ENCODE peak calls at places on chromosomes 2 and 18, in eight cellular contexts. Y, J, X, F, I, E, L and W are unnamed samples.

GRCh38 chr2:120896904-120897303 is 161.2 kb downstream of the GLI2 start:
- DNase-seq in F (no peak), J (no peak), L (no peak), E (no peak), Y (no peak), X (no peak), I (no peak), W (peak; percentile 45)

GRCh38 chr2:222440670-222441422 is 16.5 kb downstream of the SGPP2 start:
- DNase-seq in E (peak; percentile 93), I (no peak), J (peak; percentile 80), X (no peak), Y (no peak), F (no peak), L (no peak), W (no peak)

GRCh38 chr18:48838921-48839818 is 111.6 kb downstream of the SMAD7 start:
- DNase-seq in E (peak; percentile 62), Y (no peak), X (no peak), L (no peak), I (no peak), J (peak; percentile 47), F (peak; percentile 65), W (peak; percentile 79)

GRCh38 chr2:28691774-28692281 is 59.8 kb upstream of the PPP1CB start:
- DNase-seq in L (no peak), Y (no peak), J (peak; percentile 67), X (no peak), F (no peak), E (peak; percentile 78), I (no peak), W (peak; percentile 65)

GRCh38 chr2:8004250-8004681 is 677.6 kb upstream of the ID2 start:
- DNase-seq in Y (no peak), J (peak; percentile 37), E (peak; percentile 94), X (no peak), F (peak; percentile 9), I (no peak), L (no peak), W (no peak)

GRCh38 chr18:35713545-35713944 is 132.0 kb downstream of the GALNT1 start:
- DNase-seq in Y (no peak), L (no peak), X (no peak), I (no peak), E (peak; percentile 20), J (no peak), F (no peak), W (no peak)

GRCh38 chr2:218963597-218963996 is 4.1 kb downstream of the CDK5R2 start:
- DNase-seq in L (no peak), Y (no peak), J (no peak), I (no peak), F (no peak), E (no peak), X (no peak), W (no peak)

GRCh38 chr2:112074506-112074905 is 19.4 kb downstream of the TMEM87B start:
- DNase-seq in Y (no peak), F (no peak), E (no peak), I (no peak), X (no peak), L (no peak), J (no peak), W (no peak)

GRCh38 chr2:54271843-54272600 is 16.0 kb upstream of the TSPYL6 start:
- DNase-seq in F (no peak), J (no peak), X (no peak), E (no peak), I (no peak), L (no peak), Y (no peak), W (no peak)

GRCh38 chr2:207088276-207088675 is 77.5 kb downstream of the KLF7 start:
- DNase-seq in J (no peak), I (no peak), E (no peak), L (no peak), Y (no peak), F (no peak), X (no peak), W (no peak)

GRCh38 chr2:192016265-192016664 is 169.4 kb upstream of the CAVIN2 start:
- DNase-seq in X (no peak), Y (no peak), F (no peak), J (no peak), L (no peak), E (peak; percentile 45), I (no peak), W (no peak)

GRCh38 chr2:63993871-63994270 is 25.4 kb downstream of the VPS54 start:
- DNase-seq in I (no peak), L (peak; percentile 9), Y (no peak), J (no peak), E (no peak), X (no peak), F (no peak), W (no peak)

GRCh38 chr18:58257461-58257860 is 213.4 kb downstream of the NEDD4L start:
- DNase-seq in J (peak; percentile 63), I (no peak), Y (no peak), X (no peak), F (no peak), L (no peak), E (peak; percentile 47), W (no peak)

GRCh38 chr2:28276076-28276618 is 116.5 kb upstream of the FOSL2 start:
- DNase-seq in J (peak; percentile 99), F (no peak), X (peak; percentile 13), Y (no peak), L (no peak), E (peak; percentile 98), I (no peak), W (no peak)

GRCh38 chr2:23554054-23554697 is 169.2 kb downstream of the KLHL29 start:
- DNase-seq in X (no peak), L (no peak), J (no peak), I (no peak), E (peak; percentile 73), Y (no peak), F (no peak), W (peak; percentile 83)

GRCh38 chr2:197813093-197813787 is 8.8 kb downstream of the PLCL1 start:
- DNase-seq in L (no peak), I (no peak), Y (no peak), J (peak; percentile 54), E (peak; percentile 53), F (peak; percentile 32), X (no peak), W (no peak)

GRCh38 chr2:144834954-144835633 is 315.2 kb upstream of the ZEB2 start:
- DNase-seq in I (no peak), E (peak; percentile 81), X (no peak), J (peak; percentile 49), F (no peak), L (no peak), Y (no peak), W (no peak)

GRCh38 chr18:48816554-48816953 is 134.2 kb downstream of the SMAD7 start:
- DNase-seq in F (no peak), I (no peak), Y (no peak), X (no peak), J (no peak), L (no peak), E (no peak), W (peak; percentile 57)

GRCh38 chr2:157443090-157443489 is 799 bp downstream of the CYTIP start:
- DNase-seq in J (no peak), Y (no peak), I (no peak), F (no peak), L (no peak), E (no peak), X (no peak), W (no peak)

GRCh38 chr2:205774028-205774427 is 91.7 kb downstream of the NRP2 start:
- DNase-seq in E (no peak), F (no peak), X (no peak), J (no peak), I (no peak), L (no peak), Y (no peak), W (no peak)

GRCh38 chr2:180191352-180192124 is 184.4 kb upstream of the CWC22 start:
- DNase-seq in I (no peak), Y (no peak), F (no peak), X (no peak), E (peak; percentile 78), J (no peak), L (no peak), W (no peak)